ENCODE peak calls at places on chromosomes 3 and 15, in seven cellular contexts. Y is lower leg skin, V is fibroblast of mammary gland, J is pancreas, E is neural crest cell, G is HL-60, Q is brain microvascular endothelial cell. O is an unnamed sample.

GRCh38 chr3:27847697-27848096 is 125.6 kb upstream of the EOMES start:
- DNase-seq in Q (no peak), E (no peak), J (no peak), V (no peak), Y (no peak), G (no peak), O (no peak)

GRCh38 chr15:62895139-62895866 is 147.2 kb upstream of the TPM1 start:
- DNase-seq in E (no peak), J (no peak), G (no peak), Q (peak), V (peak), Y (no peak), O (no peak)

GRCh38 chr15:51267714-51268105 is 70.7 kb downstream of the CYP19A1 start:
- DNase-seq in Q (no peak), Y (no peak), J (no peak), G (peak), E (peak), V (no peak), O (no peak)

GRCh38 chr15:70596354-70597055 is 166.9 kb downstream of the UACA start:
- DNase-seq in E (no peak), Q (peak), Y (no peak), J (no peak), V (peak), G (no peak), O (no peak)

GRCh38 chr3:93969997-93970396 is 3.7 kb downstream of the PROS1 start:
- DNase-seq in E (no peak), Q (no peak), Y (no peak), G (no peak), J (no peak), V (no peak), O (no peak)

GRCh38 chr3:24196526-24196925 is 251.4 kb downstream of the NR1D2 start:
- DNase-seq in G (no peak), Q (no peak), E (no peak), V (peak), Y (no peak), J (no peak), O (no peak)

GRCh38 chr3:144175644-144176425 is 204.2 kb downstream of the DIPK2A start:
- DNase-seq in Y (no peak), J (peak), V (no peak), E (no peak), Q (no peak), G (no peak), O (no peak)

GRCh38 chr3:64308931-64309330 is 83.7 kb upstream of the PRICKLE2 start:
- DNase-seq in J (no peak), Y (no peak), E (no peak), Q (no peak), V (no peak), G (no peak), O (no peak)

GRCh38 chr3:123586966-123587365 is 2.1 kb upstream of the HACD2 start:
- DNase-seq in J (no peak), G (no peak), Y (no peak), V (no peak), Q (peak), E (no peak), O (no peak)

GRCh38 chr3:143897558-143898305 is 49.5 kb upstream of the SLC9A9 start:
- DNase-seq in Y (no peak), J (no peak), G (no peak), V (peak), E (no peak), Q (peak), O (no peak)

GRCh38 chr3:96267577-96267976 is 546.8 kb upstream of the EPHA6 start:
- DNase-seq in J (no peak), Y (no peak), G (peak), Q (no peak), E (no peak), V (no peak), O (no peak)

GRCh38 chr3:22372292-22372949 is 621.4 kb upstream of the ZNF385D start:
- DNase-seq in V (no peak), Q (no peak), E (peak), Y (peak), J (peak), G (no peak), O (no peak)

GRCh38 chr3:9898467-9899229 is 4.0 kb upstream of the IL17RE start:
- DNase-seq in E (no peak), J (no peak), Y (no peak), V (peak), Q (no peak), G (no peak), O (no peak)

GRCh38 chr3:53544357-53544756 is 49.9 kb downstream of the CACNA1D start:
- DNase-seq in J (no peak), E (no peak), V (peak), Q (no peak), Y (no peak), G (no peak), O (no peak)

DNA sequence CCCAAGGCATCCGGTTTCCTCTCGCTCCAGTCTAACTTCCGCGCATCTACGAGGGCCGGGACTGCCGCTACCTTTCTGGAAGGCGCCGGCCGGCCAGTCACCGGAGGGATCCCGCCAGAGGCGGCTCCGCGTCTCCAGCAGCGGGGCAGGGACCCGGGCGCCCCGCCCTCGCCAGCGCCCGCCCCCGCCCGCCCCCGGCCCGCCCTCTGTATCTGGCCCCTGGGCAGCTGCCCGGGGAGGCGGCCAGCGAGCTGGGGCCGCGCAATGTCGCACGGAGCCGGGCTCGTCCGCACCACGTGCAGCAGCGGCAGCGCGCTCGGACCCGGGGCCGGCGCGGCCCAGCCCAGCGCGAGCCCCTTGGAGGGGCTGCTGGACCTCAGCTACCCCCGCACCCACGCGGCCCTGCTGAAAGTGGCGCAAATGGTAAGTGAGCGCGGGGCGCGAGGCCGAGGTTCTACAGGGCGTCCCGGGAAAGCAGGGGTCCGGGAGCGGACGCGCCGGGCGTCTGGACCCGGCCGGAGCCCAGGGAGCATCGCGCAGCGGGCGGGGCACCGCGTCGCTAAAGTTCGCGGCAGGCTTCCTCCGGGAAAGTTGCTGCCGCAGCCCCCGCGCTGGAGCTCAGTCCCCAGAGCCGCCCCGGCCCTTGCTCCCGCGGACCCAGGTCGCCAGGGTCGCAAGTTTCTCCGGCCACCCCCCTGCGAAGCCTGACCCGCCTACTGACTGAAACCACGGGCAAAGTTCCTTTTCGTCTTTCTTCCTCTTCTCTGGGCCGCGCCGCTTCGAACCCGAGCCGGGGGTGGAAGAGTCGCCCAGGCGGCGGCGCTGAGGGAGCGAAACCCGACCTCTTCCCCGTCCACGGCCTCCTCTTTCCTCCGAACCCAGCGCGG is at the start of gene CMTM7:
- DNase-seq in J (peak), V (peak), Q (peak), E (peak), G (peak), Y (peak), O (no peak)
- TF ChIP-seq CTCF in J (no peak), V (no peak), Q (no peak), E (no peak), G (no peak), Y (no peak), O (no peak)

DNA sequence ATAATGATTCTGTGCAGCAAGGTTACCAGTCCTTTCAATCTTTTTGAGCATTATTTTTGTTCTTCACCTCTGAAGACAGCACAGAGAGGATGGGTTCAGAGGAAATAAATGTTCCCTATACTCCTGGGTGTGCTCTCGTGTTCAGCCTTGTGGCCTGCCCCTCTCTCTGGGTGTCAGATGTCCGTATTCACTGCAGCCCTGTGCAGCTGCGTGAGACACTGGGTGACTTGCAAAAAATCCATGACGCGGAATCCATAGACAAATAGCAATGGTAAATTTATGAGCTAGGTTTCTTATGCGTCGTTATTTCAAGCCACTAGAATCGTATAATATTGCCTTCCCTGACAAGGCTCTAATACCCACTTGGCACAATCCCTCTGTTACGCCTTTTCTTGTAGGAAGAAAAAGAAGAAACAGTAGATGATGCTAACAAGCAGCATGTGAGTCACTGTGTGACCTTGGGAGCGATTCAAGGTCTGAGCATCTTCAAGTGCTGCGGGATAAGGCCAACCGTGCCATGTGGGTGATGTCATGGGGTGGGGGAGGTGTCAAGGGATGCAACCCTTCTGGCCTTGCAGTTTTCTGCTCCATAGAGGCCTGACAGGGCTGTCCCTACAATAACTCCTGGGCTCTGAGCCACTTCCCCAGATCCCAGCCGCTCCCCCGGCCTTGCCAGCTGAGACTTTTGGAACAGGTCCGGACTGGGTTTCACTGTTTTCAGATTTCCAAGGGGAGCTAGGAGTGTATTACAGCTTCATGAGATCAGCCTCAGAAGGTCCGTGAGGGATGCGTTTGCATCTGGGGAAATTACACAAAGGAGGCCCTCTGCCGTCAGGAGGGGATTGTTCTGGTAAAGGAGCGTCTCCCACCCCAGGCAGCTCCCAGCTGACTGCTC is 47.6 kb upstream of the POMGNT2 start:
- DNase-seq in Q (no peak), Y (peak), J (no peak), E (no peak), G (no peak), V (peak), O (no peak)
- TF ChIP-seq CTCF in Q (no peak), Y (no peak), J (no peak), E (no peak), G (no peak), V (no peak), O (no peak)

GRCh38 chr3:132730891-132731580 is 8.8 kb upstream of the NPHP3 start:
- DNase-seq in E (no peak), J (no peak), V (peak), G (peak), Q (peak), Y (no peak), O (no peak)
- TF ChIP-seq CTCF in E (peak), J (no peak), V (peak), G (no peak), Q (peak), Y (no peak), O (no peak)

GRCh38 chr15:65285291-65286068 is 1.2 kb downstream of the PARP16 start:
- DNase-seq in G (no peak), Q (peak), Y (no peak), E (no peak), V (peak), J (no peak), O (no peak)

GRCh38 chr15:65289261-65289854 is 2.7 kb upstream of the PARP16 start:
- DNase-seq in G (no peak), V (no peak), Q (no peak), Y (no peak), E (no peak), J (no peak), O (no peak)

GRCh38 chr15:65286069-65286703 is 497 bp downstream of the PARP16 start:
- DNase-seq in E (no peak), Q (no peak), V (no peak), G (peak), Y (no peak), J (peak), O (no peak)

GRCh38 chr15:65287515-65287845 is 797 bp upstream of the PARP16 start:
- DNase-seq in Q (no peak), Y (no peak), V (no peak), G (no peak), E (no peak), J (no peak), O (no peak)

GRCh38 chr15:65286704-65287514 is at the start of gene PARP16:
- DNase-seq in Y (peak), Q (peak), G (peak), V (peak), J (peak), E (peak), O (peak)
- TF ChIP-seq CTCF in Y (no peak), Q (peak), G (no peak), V (no peak), J (peak), E (peak), O (peak)

DNA sequence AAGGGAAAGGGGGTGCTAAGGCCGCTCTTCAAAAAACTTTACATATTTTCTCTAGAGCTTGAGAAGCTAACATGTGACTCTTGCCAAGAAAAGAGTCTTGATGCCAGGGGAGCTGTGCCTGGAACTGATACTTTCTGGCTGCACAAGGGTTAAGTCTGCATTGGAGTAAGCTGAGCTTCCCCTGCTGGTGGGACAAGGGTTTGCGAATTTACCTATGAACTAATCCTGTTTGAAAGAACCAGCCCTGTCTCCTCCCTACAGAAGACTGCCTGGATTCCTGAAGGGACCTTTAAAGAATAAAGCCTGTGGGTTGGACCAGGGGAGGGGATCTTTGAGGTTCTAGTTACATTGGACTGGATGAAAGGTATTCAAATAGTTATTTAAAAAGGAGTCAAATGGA is 58.3 kb upstream of the EPHA3 start:
- DNase-seq in J (no peak), E (no peak), Y (no peak), Q (no peak), V (no peak), G (no peak), O (no peak)
- TF ChIP-seq CTCF in J (no peak), E (peak), Y (no peak), Q (peak), V (no peak), G (no peak), O (no peak)

DNA sequence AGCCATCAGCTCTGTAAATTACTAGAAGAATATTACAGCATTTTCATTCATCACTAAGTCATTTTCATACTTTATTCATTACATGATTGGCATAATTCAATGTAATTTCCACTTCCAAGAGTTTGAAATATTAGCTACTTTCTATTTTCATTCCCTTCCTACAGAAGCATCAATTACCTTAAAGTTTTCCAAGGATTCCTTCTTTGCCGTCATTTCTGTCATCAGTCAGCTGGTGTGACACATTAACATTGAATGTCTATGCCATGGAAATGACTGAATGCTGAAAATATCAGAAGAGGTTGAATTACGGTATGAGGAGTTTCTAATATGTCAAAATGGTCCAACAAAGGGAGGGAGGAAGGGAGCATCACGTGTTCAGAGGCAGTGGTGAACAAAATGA is 718.2 kb upstream of the GRM7 start:
- DNase-seq in J (no peak), Q (no peak), Y (no peak), E (no peak), V (no peak), G (no peak), O (no peak)
- TF ChIP-seq CTCF in J (no peak), Q (no peak), Y (no peak), E (no peak), V (no peak), G (no peak), O (no peak)

O was measured in esophagus squamous epithelium.